ENCODE peak calls at places on chromosome X, in eight cellular contexts. P is endothelial cell; Q is pons; J is hypothalamus; Y is naive thymus-derived CD8-positive, alpha-beta T cell; F is SJSA1; O is kidney glomerular epithelial cell; K is anterior cingulate cortex. G is an unnamed sample.

GRCh38 chrX:1400049-1400448 is 8.1 kb upstream of the SLC25A6 start:
- DNase-seq in P (no peak), Q (no peak), J (no peak), Y (no peak), F (no peak), O (no peak), K (no peak), G (no peak)

GRCh38 chrX:45850775-45851433 is 650.2 kb upstream of the DIPK2B start:
- DNase-seq in P (peak), Q (no peak), J (no peak), Y (no peak), F (peak), O (no peak), K (no peak), G (peak)

GRCh38 chrX:148995661-148996060 is 495.2 kb downstream of the AFF2 start:
- DNase-seq in P (peak), Q (no peak), J (no peak), Y (no peak), F (no peak), O (no peak), K (no peak), G (no peak)

GRCh38 chrX:102697506-102697905 is 14.7 kb upstream of the GPRASP2 start:
- DNase-seq in P (no peak), Q (no peak), J (no peak), Y (no peak), F (no peak), O (no peak), K (no peak), G (no peak)

GRCh38 chrX:13476384-13476783 is 93.0 kb upstream of the EGFL6 start:
- DNase-seq in P (no peak), Q (no peak), J (no peak), Y (no peak), F (no peak), O (no peak), K (no peak), G (no peak)

GRCh38 chrX:36856849-36857248 is 151.3 kb upstream of the FAM47C start:
- DNase-seq in P (no peak), Q (no peak), J (no peak), Y (no peak), F (no peak), O (no peak), K (no peak), G (peak)

GRCh38 chrX:38959736-38960534 is 158.7 kb downstream of the MID1IP1 start:
- DNase-seq in P (no peak), Q (peak), J (no peak), Y (no peak), F (no peak), O (no peak), K (no peak), G (no peak)

GRCh38 chrX:17160971-17161370 is 214.0 kb upstream of the NHS start:
- DNase-seq in P (no peak), Q (no peak), J (no peak), Y (no peak), F (no peak), O (no peak), K (no peak), G (peak)

GRCh38 chrX:134241960-134242619 is 5.1 kb downstream of the CCDC160 start:
- DNase-seq in P (no peak), Q (no peak), J (no peak), Y (no peak), F (no peak), O (no peak), K (no peak), G (no peak)

GRCh38 chrX:141732031-141732430 is 33.5 kb upstream of the SPANXD start:
- DNase-seq in P (no peak), Q (no peak), J (no peak), Y (no peak), F (no peak), O (no peak), K (no peak), G (no peak)

GRCh38 chrX:45479196-45479834 is 278.6 kb upstream of the DIPK2B start:
- DNase-seq in P (no peak), Q (no peak), J (no peak), Y (no peak), F (peak), O (peak), K (no peak), G (peak)

GRCh38 chrX:109793191-109793590 is 60.1 kb upstream of the ACSL4 start:
- DNase-seq in P (no peak), Q (no peak), J (no peak), Y (no peak), F (no peak), O (no peak), K (no peak), G (no peak)

GRCh38 chrX:100829730-100830129 is 9.5 kb downstream of the CSTF2 start:
- DNase-seq in P (no peak), Q (no peak), J (no peak), Y (no peak), F (no peak), O (peak), K (no peak), G (no peak)

GRCh38 chrX:97539970-97540519 is 656.3 kb downstream of the RPA4 start:
- DNase-seq in P (no peak), Q (no peak), J (no peak), Y (no peak), F (no peak), O (no peak), K (no peak), G (no peak)

GRCh38 chrX:140762061-140762460 is 52.5 kb downstream of the LINC00632 start:
- DNase-seq in P (peak), Q (peak), J (no peak), Y (peak), F (peak), O (peak), K (peak), G (peak)

GRCh38 chrX:13968198-13968597 is 61.5 kb downstream of the GEMIN8 start:
- DNase-seq in P (no peak), Q (no peak), J (no peak), Y (no peak), F (no peak), O (no peak), K (no peak), G (no peak)

GRCh38 chrX:41087219-41087618 is 2.0 kb downstream of the USP9X start:
- DNase-seq in P (no peak), Q (no peak), J (no peak), Y (no peak), F (no peak), O (no peak), K (no peak), G (no peak)

GRCh38 chrX:38664285-38664684 is 102.9 kb downstream of the TSPAN7 start:
- DNase-seq in P (peak), Q (peak), J (no peak), Y (no peak), F (peak), O (peak), K (peak), G (peak)

GRCh38 chrX:140572724-140573123 is 67.9 kb upstream of the SOX3 start:
- DNase-seq in P (peak), Q (peak), J (no peak), Y (no peak), F (peak), O (peak), K (peak), G (peak)

GRCh38 chrX:33465137-33465536 is 253.8 kb upstream of the DMD start:
- DNase-seq in P (no peak), Q (no peak), J (no peak), Y (no peak), F (no peak), O (no peak), K (no peak), G (no peak)

GRCh38 chrX:23783569-23784486 is 855 bp downstream of the SAT1 start:
- DNase-seq in P (no peak), Q (no peak), J (no peak), Y (no peak), F (peak), O (no peak), K (no peak), G (peak)

GRCh38 chrX:11111038-11111851 is at the start of gene HCCS:
- DNase-seq in P (peak), Q (peak), J (peak), Y (peak), F (peak), O (peak), K (peak), G (peak)

GRCh38 chrX:101257448-101258259 is 33.5 kb downstream of the TAF7L start:
- DNase-seq in P (no peak), Q (no peak), J (no peak), Y (no peak), F (peak), O (no peak), K (no peak), G (no peak)